ENCODE peak calls at places on chromosomes 3 and 15, in five cellular contexts. One of them, this sample, is unnamed.

GRCh38 chr3:29940759-29941319 is 660.0 kb downstream of the RBMS3 start:
- DNase-seq in esophagus muscularis mucosa: no peak
- DNase-seq in fibroblast of lung: no peak
- DNase-seq in OCI-LY7: no peak
- DNase-seq in fibroblast of the aortic adventitia: no peak
- DNase-seq in this sample: no peak

GRCh38 chr3:114879059-114880031 is 267.7 kb downstream of the ZBTB20 start:
- DNase-seq in esophagus muscularis mucosa: no peak
- DNase-seq in fibroblast of lung: peak; percentile 54
- DNase-seq in OCI-LY7: no peak
- DNase-seq in fibroblast of the aortic adventitia: peak; percentile 22
- DNase-seq in this sample: no peak

GRCh38 chr3:55434789-55435188 is 52.3 kb downstream of the WNT5A start:
- DNase-seq in esophagus muscularis mucosa: peak; percentile 60
- DNase-seq in fibroblast of lung: peak; percentile 37
- DNase-seq in OCI-LY7: peak; percentile 71
- DNase-seq in fibroblast of the aortic adventitia: peak; percentile 18
- DNase-seq in this sample: peak; percentile 39

GRCh38 chr3:193214445-193214844 is 26.6 kb upstream of the PLAAT1 start:
- DNase-seq in esophagus muscularis mucosa: no peak
- DNase-seq in fibroblast of lung: no peak
- DNase-seq in OCI-LY7: no peak
- DNase-seq in fibroblast of the aortic adventitia: peak; percentile 18
- DNase-seq in this sample: no peak

GRCh38 chr15:57284535-57284934 is 91.8 kb upstream of the CGNL1 start:
- DNase-seq in esophagus muscularis mucosa: no peak
- DNase-seq in fibroblast of lung: no peak
- DNase-seq in OCI-LY7: peak; percentile 59
- DNase-seq in fibroblast of the aortic adventitia: no peak
- DNase-seq in this sample: no peak

GRCh38 chr3:126245811-126246727 is 65.7 kb upstream of the ALDH1L1 start:
- DNase-seq in esophagus muscularis mucosa: no peak
- DNase-seq in fibroblast of lung: peak; percentile 80
- DNase-seq in OCI-LY7: peak; percentile 66
- DNase-seq in fibroblast of the aortic adventitia: peak; percentile 81
- DNase-seq in this sample: peak; percentile 60

GRCh38 chr3:72093270-72093669 is 308.3 kb upstream of the PROK2 start:
- DNase-seq in esophagus muscularis mucosa: no peak
- DNase-seq in fibroblast of lung: no peak
- DNase-seq in OCI-LY7: peak; percentile 46
- DNase-seq in fibroblast of the aortic adventitia: no peak
- DNase-seq in this sample: no peak

GRCh38 chr3:67490658-67491057 is 163.8 kb downstream of the SUCLG2 start:
- DNase-seq in esophagus muscularis mucosa: no peak
- DNase-seq in fibroblast of lung: no peak
- DNase-seq in OCI-LY7: no peak
- DNase-seq in fibroblast of the aortic adventitia: no peak
- DNase-seq in this sample: no peak

GRCh38 chr3:150412599-150413069 is 4.5 kb downstream of the TSC22D2 start:
- DNase-seq in esophagus muscularis mucosa: no peak
- DNase-seq in fibroblast of lung: peak; percentile 92
- DNase-seq in OCI-LY7: peak; percentile 29
- DNase-seq in fibroblast of the aortic adventitia: peak; percentile 83
- DNase-seq in this sample: peak; percentile 23

GRCh38 chr3:107579372-107579771 is 56.6 kb downstream of the BBX start:
- DNase-seq in esophagus muscularis mucosa: no peak
- DNase-seq in fibroblast of lung: no peak
- DNase-seq in OCI-LY7: no peak
- DNase-seq in fibroblast of the aortic adventitia: no peak
- DNase-seq in this sample: no peak

GRCh38 chr15:53791616-53792015 is 32.2 kb upstream of the WDR72 start:
- DNase-seq in esophagus muscularis mucosa: no peak
- DNase-seq in fibroblast of lung: no peak
- DNase-seq in OCI-LY7: no peak
- DNase-seq in fibroblast of the aortic adventitia: no peak
- DNase-seq in this sample: no peak

GRCh38 chr3:62586356-62586755 is 213.0 kb upstream of the FEZF2 start:
- DNase-seq in esophagus muscularis mucosa: no peak
- DNase-seq in fibroblast of lung: peak; percentile 96
- DNase-seq in OCI-LY7: no peak
- DNase-seq in fibroblast of the aortic adventitia: peak; percentile 45
- DNase-seq in this sample: no peak

GRCh38 chr15:78033864-78034263 is 43.6 kb downstream of the TBC1D2B start:
- DNase-seq in esophagus muscularis mucosa: no peak
- DNase-seq in fibroblast of lung: peak; percentile 46
- DNase-seq in OCI-LY7: no peak
- DNase-seq in fibroblast of the aortic adventitia: no peak
- DNase-seq in this sample: peak; percentile 57

GRCh38 chr3:147699175-147699838 is 290.1 kb downstream of the ZIC1 start:
- DNase-seq in esophagus muscularis mucosa: no peak
- DNase-seq in fibroblast of lung: peak; percentile 90
- DNase-seq in OCI-LY7: no peak
- DNase-seq in fibroblast of the aortic adventitia: peak; percentile 73
- DNase-seq in this sample: no peak

GRCh38 chr3:184085389-184085852 is 11.4 kb upstream of the HTR3E start:
- DNase-seq in esophagus muscularis mucosa: no peak
- DNase-seq in fibroblast of lung: peak; percentile 43
- DNase-seq in OCI-LY7: no peak
- DNase-seq in fibroblast of the aortic adventitia: peak; percentile 38
- DNase-seq in this sample: no peak

GRCh38 chr15:88918738-88919137 is 5.6 kb upstream of the MFGE8 start:
- DNase-seq in esophagus muscularis mucosa: no peak
- DNase-seq in fibroblast of lung: peak; percentile 99
- DNase-seq in OCI-LY7: no peak
- DNase-seq in fibroblast of the aortic adventitia: peak; percentile 95
- DNase-seq in this sample: peak; percentile 71

GRCh38 chr3:85360742-85361387 is 402.1 kb downstream of the CADM2 start:
- DNase-seq in esophagus muscularis mucosa: no peak
- DNase-seq in fibroblast of lung: peak; percentile 57
- DNase-seq in OCI-LY7: peak; percentile 13
- DNase-seq in fibroblast of the aortic adventitia: no peak
- DNase-seq in this sample: peak; percentile 42

GRCh38 chr3:175070946-175071345 is 211.8 kb downstream of the NAALADL2 start:
- DNase-seq in esophagus muscularis mucosa: no peak
- DNase-seq in fibroblast of lung: no peak
- DNase-seq in OCI-LY7: no peak
- DNase-seq in fibroblast of the aortic adventitia: no peak
- DNase-seq in this sample: no peak

GRCh38 chr3:54120657-54121403 is 1.5 kb upstream of the CACNA2D3 start:
- DNase-seq in esophagus muscularis mucosa: peak; percentile 80
- DNase-seq in fibroblast of lung: no peak
- DNase-seq in OCI-LY7: peak; percentile 59
- DNase-seq in fibroblast of the aortic adventitia: no peak
- DNase-seq in this sample: no peak

GRCh38 chr15:52102468-52102867 is 10.1 kb downstream of the BCL2L10 start:
- DNase-seq in esophagus muscularis mucosa: no peak
- DNase-seq in fibroblast of lung: peak; percentile 93
- DNase-seq in OCI-LY7: no peak
- DNase-seq in fibroblast of the aortic adventitia: peak; percentile 79
- DNase-seq in this sample: no peak

GRCh38 chr15:48555244-48555804 is 90.2 kb downstream of the FBN1 start:
- DNase-seq in esophagus muscularis mucosa: no peak
- DNase-seq in fibroblast of lung: peak; percentile 73
- DNase-seq in OCI-LY7: no peak
- DNase-seq in fibroblast of the aortic adventitia: peak; percentile 72
- DNase-seq in this sample: no peak

GRCh38 chr3:149534671-149535394 is 60.3 kb downstream of the TM4SF4 start:
- DNase-seq in esophagus muscularis mucosa: no peak
- DNase-seq in fibroblast of lung: peak; percentile 55
- DNase-seq in OCI-LY7: no peak
- DNase-seq in fibroblast of the aortic adventitia: peak; percentile 69
- DNase-seq in this sample: no peak

GRCh38 chr15:90291679-90292356 is 26.3 kb downstream of the NGRN start:
- DNase-seq in esophagus muscularis mucosa: no peak
- DNase-seq in fibroblast of lung: no peak
- DNase-seq in OCI-LY7: peak; percentile 83
- DNase-seq in fibroblast of the aortic adventitia: no peak
- DNase-seq in this sample: peak; percentile 52

GRCh38 chr3:64799606-64800005 is 111.8 kb upstream of the ADAMTS9 start:
- DNase-seq in esophagus muscularis mucosa: no peak
- DNase-seq in fibroblast of lung: no peak
- DNase-seq in OCI-LY7: no peak
- DNase-seq in fibroblast of the aortic adventitia: no peak
- DNase-seq in this sample: no peak

GRCh38 chr3:196012941-196013471 is 68.9 kb downstream of the TFRC start:
- DNase-seq in esophagus muscularis mucosa: no peak
- DNase-seq in fibroblast of lung: no peak
- DNase-seq in OCI-LY7: no peak
- DNase-seq in fibroblast of the aortic adventitia: no peak
- DNase-seq in this sample: no peak

GRCh38 chr3:147404800-147405551 is 1.4 kb downstream of the ZIC4 start:
- DNase-seq in esophagus muscularis mucosa: peak; percentile 77
- DNase-seq in fibroblast of lung: no peak
- DNase-seq in OCI-LY7: no peak
- DNase-seq in fibroblast of the aortic adventitia: no peak
- DNase-seq in this sample: no peak

GRCh38 chr15:66424963-66425612 is 38.4 kb downstream of the MAP2K1 start:
- DNase-seq in esophagus muscularis mucosa: no peak
- DNase-seq in fibroblast of lung: no peak
- DNase-seq in OCI-LY7: no peak
- DNase-seq in fibroblast of the aortic adventitia: no peak
- DNase-seq in this sample: no peak

GRCh38 chr3:58306662-58307286 is 454 bp downstream of the HTD2 start:
- DNase-seq in esophagus muscularis mucosa: no peak
- DNase-seq in fibroblast of lung: peak; percentile 11
- DNase-seq in OCI-LY7: peak; percentile 69
- DNase-seq in fibroblast of the aortic adventitia: no peak
- DNase-seq in this sample: peak; percentile 49

GRCh38 chr15:90660195-90660995 is 56.8 kb upstream of the BLM start:
- DNase-seq in esophagus muscularis mucosa: no peak
- DNase-seq in fibroblast of lung: peak; percentile 79
- DNase-seq in OCI-LY7: peak; percentile 69
- DNase-seq in fibroblast of the aortic adventitia: peak; percentile 90
- DNase-seq in this sample: peak; percentile 90

GRCh38 chr3:129702934-129703712 is 96.6 kb upstream of the PLXND1 start:
- DNase-seq in esophagus muscularis mucosa: no peak
- DNase-seq in fibroblast of lung: no peak
- DNase-seq in OCI-LY7: no peak
- DNase-seq in fibroblast of the aortic adventitia: peak; percentile 15
- DNase-seq in this sample: no peak

DNA sequence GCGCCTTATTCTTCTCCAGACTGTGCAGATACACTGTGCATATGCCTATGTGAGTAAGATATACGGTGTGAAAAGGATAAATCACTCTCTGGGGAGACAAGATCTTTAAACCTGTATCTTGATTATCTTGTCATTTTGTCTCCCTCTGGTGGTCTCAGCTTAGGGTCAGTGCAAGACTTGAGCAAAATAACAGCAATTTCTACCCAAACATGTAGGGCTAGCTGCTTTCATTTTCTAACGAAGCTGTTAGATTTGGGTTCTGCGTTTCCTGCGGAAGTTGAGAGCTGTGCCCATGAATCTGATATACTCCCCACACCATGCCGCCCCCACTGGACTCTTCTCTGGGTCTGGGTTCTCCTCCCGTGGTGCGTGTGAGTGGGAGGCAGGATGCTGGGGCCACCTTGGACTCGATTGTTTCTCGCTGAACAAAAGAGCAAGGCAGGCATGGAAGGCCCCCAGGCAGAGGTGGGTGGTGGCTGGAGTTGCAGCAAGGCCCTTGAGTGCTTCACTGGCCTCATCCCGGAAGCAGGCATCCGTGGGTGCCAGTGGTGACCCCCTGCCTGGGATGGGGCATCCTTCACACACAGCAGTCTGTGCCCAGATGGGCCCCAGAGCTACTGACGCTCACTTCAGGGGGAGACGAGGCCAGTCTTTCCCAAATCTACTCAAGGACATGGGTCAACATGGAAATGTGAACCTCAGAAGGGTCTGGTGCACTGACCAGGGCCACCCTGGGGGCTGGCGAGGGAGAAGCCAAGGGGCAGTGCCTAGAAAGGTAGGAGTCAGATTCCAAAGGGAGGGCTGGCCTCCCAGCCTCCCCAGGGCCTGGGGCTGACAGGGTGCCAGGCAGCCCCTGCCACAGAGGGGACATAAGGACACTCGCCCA is 179.6 kb downstream of the NSMCE3 start:
- DNase-seq in esophagus muscularis mucosa: no peak
- DNase-seq in fibroblast of lung: peak; percentile 39
- DNase-seq in OCI-LY7: no peak
- DNase-seq in fibroblast of the aortic adventitia: peak; percentile 3
- DNase-seq in this sample: peak; percentile 75
- TF ChIP-seq CTCF in esophagus muscularis mucosa: no peak
- TF ChIP-seq CTCF in fibroblast of lung: no peak
- TF ChIP-seq CTCF in OCI-LY7: peak; percentile 14
- TF ChIP-seq CTCF in fibroblast of the aortic adventitia: no peak
- TF ChIP-seq CTCF in this sample: no peak

GRCh38 chr3:182738583-182739514 is 54.5 kb upstream of the ATP11B start:
- DNase-seq in esophagus muscularis mucosa: no peak
- DNase-seq in fibroblast of lung: no peak
- DNase-seq in OCI-LY7: no peak
- DNase-seq in fibroblast of the aortic adventitia: no peak
- DNase-seq in this sample: no peak

GRCh38 chr3:182741214-182741613 is 52.1 kb upstream of the ATP11B start:
- DNase-seq in esophagus muscularis mucosa: no peak
- DNase-seq in fibroblast of lung: no peak
- DNase-seq in OCI-LY7: no peak
- DNase-seq in fibroblast of the aortic adventitia: no peak
- DNase-seq in this sample: no peak

GRCh38 chr3:182739619-182740018 is 53.7 kb upstream of the ATP11B start:
- DNase-seq in esophagus muscularis mucosa: no peak
- DNase-seq in fibroblast of lung: peak; percentile 37
- DNase-seq in OCI-LY7: no peak
- DNase-seq in fibroblast of the aortic adventitia: peak; percentile 46
- DNase-seq in this sample: no peak

GRCh38 chr3:182735672-182736071 is 57.6 kb upstream of the ATP11B start:
- DNase-seq in esophagus muscularis mucosa: no peak
- DNase-seq in fibroblast of lung: no peak
- DNase-seq in OCI-LY7: no peak
- DNase-seq in fibroblast of the aortic adventitia: peak; percentile 78
- DNase-seq in this sample: no peak

GRCh38 chr3:182740710-182741109 is 52.6 kb upstream of the ATP11B start:
- DNase-seq in esophagus muscularis mucosa: no peak
- DNase-seq in fibroblast of lung: no peak
- DNase-seq in OCI-LY7: no peak
- DNase-seq in fibroblast of the aortic adventitia: no peak
- DNase-seq in this sample: no peak
- TF ChIP-seq CTCF in esophagus muscularis mucosa: no peak
- TF ChIP-seq CTCF in fibroblast of lung: no peak
- TF ChIP-seq CTCF in OCI-LY7: no peak
- TF ChIP-seq CTCF in fibroblast of the aortic adventitia: no peak
- TF ChIP-seq CTCF in this sample: no peak

DNA sequence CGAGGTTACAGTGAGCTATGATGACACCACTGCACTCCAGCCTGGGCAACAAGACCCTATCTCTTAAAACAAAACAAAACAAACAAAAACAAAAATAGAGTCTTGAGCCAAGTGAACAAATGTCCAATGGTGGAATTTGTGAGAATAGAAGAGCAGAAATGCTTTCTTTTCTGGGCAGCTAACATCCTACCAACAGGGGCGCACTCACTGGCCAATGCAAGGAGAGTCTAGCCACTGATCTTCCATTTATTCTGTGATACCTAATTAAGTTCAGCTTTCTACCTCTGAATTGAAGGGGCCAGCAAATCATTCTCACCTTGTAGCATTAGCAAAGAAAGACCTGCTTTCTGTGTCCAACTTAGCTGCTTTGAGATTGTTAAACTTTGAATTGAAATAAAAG is 301.9 kb upstream of the NR2F2 start:
- DNase-seq in esophagus muscularis mucosa: no peak
- DNase-seq in fibroblast of lung: no peak
- DNase-seq in OCI-LY7: no peak
- DNase-seq in fibroblast of the aortic adventitia: no peak
- DNase-seq in this sample: no peak
- TF ChIP-seq CTCF in esophagus muscularis mucosa: no peak
- TF ChIP-seq CTCF in fibroblast of lung: no peak
- TF ChIP-seq CTCF in OCI-LY7: no peak
- TF ChIP-seq CTCF in fibroblast of the aortic adventitia: no peak
- TF ChIP-seq CTCF in this sample: no peak

GRCh38 chr15:28783466-28783865 is 65.0 kb downstream of the GOLGA6L7 start:
- DNase-seq in esophagus muscularis mucosa: no peak
- DNase-seq in fibroblast of lung: no peak
- DNase-seq in OCI-LY7: no peak
- DNase-seq in fibroblast of the aortic adventitia: no peak
- DNase-seq in this sample: no peak
- TF ChIP-seq CTCF in esophagus muscularis mucosa: no peak
- TF ChIP-seq CTCF in fibroblast of lung: no peak
- TF ChIP-seq CTCF in OCI-LY7: no peak
- TF ChIP-seq CTCF in fibroblast of the aortic adventitia: no peak
- TF ChIP-seq CTCF in this sample: no peak

This sample was measured in activated CD8-positive, alpha-beta T cell treated with anti-CD3 and anti-CD28 coated beads for 36 hours.